ENCODE peak calls at places on chromosomes 13 and 19, in nine cellular contexts. L is aorta; B is NCI-H1105; V is activated T-cell treated with anti-CD3 and anti-CD28 coated beads, Interleukin-2, amount 50 U/mL, for 24 hours; N is stimulated activated CD4-positive, alpha-beta T cell treated with anti-CD3 and anti-CD28 coated beads, Interleukin-12 subunit alpha, Interleukin-12 subunit beta, amount 100 ng/mL, for 48 hours; Y is head of caudate nucleus; S is CD4-positive, CD25-positive, alpha-beta regulatory T cell; R is kidney tubule cell; H is left ventricle myocardium inferior. U is an unnamed sample.

GRCh38 chr13:46751811-46752635 is 44.9 kb downstream of the ESD start:
- DNase-seq in L (peak), B (no peak), V (peak), N (peak), Y (no peak), S (peak), R (peak), H (no peak), U (no peak)

GRCh38 chr13:95608640-95609280 is 35.7 kb downstream of the DZIP1 start:
- DNase-seq in L (no peak), B (no peak), V (no peak), N (no peak), Y (no peak), S (no peak), R (no peak), H (no peak), U (no peak)

GRCh38 chr13:31913459-31913858 is 118.1 kb upstream of the FRY start:
- DNase-seq in L (no peak), B (no peak), V (no peak), N (no peak), Y (no peak), S (no peak), R (peak), H (no peak), U (no peak)

GRCh38 chr19:40803857-40804782 is 5.1 kb downstream of the EGLN2 start:
- DNase-seq in L (no peak), B (no peak), V (peak), N (peak), Y (no peak), S (peak), R (peak), H (peak), U (no peak)

GRCh38 chr13:75486654-75487053 is 4.7 kb upstream of the TBC1D4 start:
- DNase-seq in L (no peak), B (no peak), V (no peak), N (no peak), Y (no peak), S (no peak), R (no peak), H (no peak), U (no peak)

GRCh38 chr13:44393391-44393790 is 19.8 kb downstream of the SERP2 start:
- DNase-seq in L (no peak), B (no peak), V (no peak), N (no peak), Y (no peak), S (no peak), R (peak), H (no peak), U (peak)

GRCh38 chr19:53971608-53972007 is 8.9 kb downstream of the CACNG8 start:
- DNase-seq in L (no peak), B (no peak), V (no peak), N (no peak), Y (no peak), S (no peak), R (no peak), H (no peak), U (no peak)

GRCh38 chr13:23947893-23948292 is 50.6 kb upstream of the C1QTNF9B start:
- DNase-seq in L (no peak), B (no peak), V (no peak), N (no peak), Y (no peak), S (no peak), R (no peak), H (no peak), U (no peak)

GRCh38 chr13:92175330-92175729 is 776.9 kb downstream of the GPC5 start:
- DNase-seq in L (no peak), B (no peak), V (no peak), N (no peak), Y (peak), S (no peak), R (peak), H (no peak), U (peak)

GRCh38 chr19:16801599-16801998 is 27.6 kb upstream of the SIN3B start:
- DNase-seq in L (no peak), B (no peak), V (no peak), N (no peak), Y (no peak), S (no peak), R (peak), H (no peak), U (peak)

GRCh38 chr19:34359954-34360315 is 5.1 kb upstream of the GPI start:
- DNase-seq in L (no peak), B (no peak), V (no peak), N (no peak), Y (no peak), S (no peak), R (no peak), H (no peak), U (no peak)

GRCh38 chr19:45762870-45763631 is 6.0 kb downstream of the SIX5 start:
- DNase-seq in L (no peak), B (no peak), V (no peak), N (no peak), Y (no peak), S (no peak), R (no peak), H (no peak), U (no peak)

GRCh38 chr19:2543463-2544442 is 67.8 kb downstream of the GADD45B start:
- DNase-seq in L (peak), B (peak), V (peak), N (peak), Y (peak), S (no peak), R (peak), H (peak), U (peak)

GRCh38 chr13:102830646-102831045 is 15.2 kb upstream of the ERCC5 start:
- DNase-seq in L (no peak), B (no peak), V (no peak), N (no peak), Y (no peak), S (no peak), R (peak), H (no peak), U (no peak)

GRCh38 chr19:19488041-19488874 is 27.1 kb downstream of the TSSK6 start:
- DNase-seq in L (no peak), B (no peak), V (no peak), N (no peak), Y (no peak), S (no peak), R (peak), H (no peak), U (peak)

GRCh38 chr13:96090240-96091101 is 564 bp downstream of the HS6ST3 start:
- DNase-seq in L (peak), B (no peak), V (no peak), N (no peak), Y (peak), S (no peak), R (peak), H (peak), U (no peak)

GRCh38 chr13:28100149-28101121 is at the start of gene FLT3:
- DNase-seq in L (no peak), B (no peak), V (peak), N (peak), Y (peak), S (peak), R (peak), H (peak), U (peak)

GRCh38 chr13:97281028-97281427 is 58.9 kb downstream of the MBNL2 start:
- DNase-seq in L (no peak), B (no peak), V (no peak), N (no peak), Y (no peak), S (no peak), R (no peak), H (no peak), U (no peak)

GRCh38 chr13:92901739-92902138 is 324.9 kb upstream of the GPC6 start:
- DNase-seq in L (no peak), B (no peak), V (no peak), N (no peak), Y (no peak), S (no peak), R (no peak), H (no peak), U (no peak)

GRCh38 chr13:39209731-39210633 is 171.7 kb downstream of the NHLRC3 start:
- DNase-seq in L (no peak), B (no peak), V (no peak), N (no peak), Y (no peak), S (no peak), R (no peak), H (no peak), U (no peak)

GRCh38 chr13:59038824-59039223 is 1124.9 kb downstream of the DIAPH3 start:
- DNase-seq in L (no peak), B (no peak), V (no peak), N (no peak), Y (no peak), S (no peak), R (peak), H (no peak), U (peak)

GRCh38 chr13:37023871-37024270 is 23.3 kb downstream of the EXOSC8 start:
- DNase-seq in L (no peak), B (no peak), V (no peak), N (no peak), Y (no peak), S (no peak), R (peak), H (no peak), U (no peak)

GRCh38 chr13:29594310-29594709 is 1.2 kb downstream of the SLC7A1 start:
- DNase-seq in L (no peak), B (peak), V (no peak), N (peak), Y (no peak), S (peak), R (peak), H (no peak), U (peak)

GRCh38 chr19:35513975-35514809 is 743 bp upstream of the DMKN start:
- DNase-seq in L (no peak), B (no peak), V (no peak), N (no peak), Y (peak), S (no peak), R (peak), H (no peak), U (peak)

GRCh38 chr13:113874579-113875428 is 10.9 kb upstream of the GAS6 start:
- DNase-seq in L (no peak), B (no peak), V (no peak), N (no peak), Y (no peak), S (no peak), R (no peak), H (no peak), U (no peak)

GRCh38 chr13:109412232-109412935 is 374.0 kb downstream of the IRS2 start:
- DNase-seq in L (peak), B (peak), V (no peak), N (no peak), Y (peak), S (no peak), R (peak), H (peak), U (peak)

GRCh38 chr19:39156230-39156890 is 30.8 kb downstream of the PAK4 start:
- DNase-seq in L (no peak), B (no peak), V (no peak), N (no peak), Y (no peak), S (no peak), R (peak), H (no peak), U (no peak)

GRCh38 chr13:31050486-31051400 is 111.0 kb downstream of the HSPH1 start:
- DNase-seq in L (no peak), B (no peak), V (no peak), N (no peak), Y (no peak), S (no peak), R (peak), H (no peak), U (no peak)

GRCh38 chr13:73984201-73984600 is 150.0 kb downstream of the KLF12 start:
- DNase-seq in L (no peak), B (no peak), V (no peak), N (no peak), Y (no peak), S (no peak), R (no peak), H (peak), U (no peak)

GRCh38 chr13:73451120-73452029 is 392.6 kb downstream of the KLF5 start:
- DNase-seq in L (no peak), B (no peak), V (no peak), N (no peak), Y (no peak), S (no peak), R (no peak), H (no peak), U (no peak)

GRCh38 chr19:49824662-49825061 is 6.6 kb downstream of the MED25 start:
- DNase-seq in L (no peak), B (no peak), V (no peak), N (no peak), Y (no peak), S (no peak), R (no peak), H (no peak), U (no peak)